ENCODE peak calls at places on chromosomes 16 and 17, in nine cellular contexts. D is BJ, H is WERI-Rb-1, K is AG09309, U is GM12878, X is ascending aorta, S is cardiac muscle cell, Z is left ventricle myocardium inferior, G is GM23338. L is an unnamed sample.

GRCh38 chr17:44081681-44082080 is 11.1 kb downstream of the G6PC3 start:
- DNase-seq in X (no peak), D (no peak), H (no peak), Z (no peak), U (no peak), G (no peak), S (no peak), K (no peak), L (no peak)

GRCh38 chr16:87968541-87968940 is 17.3 kb downstream of the BANP start:
- DNase-seq in U (no peak), K (no peak), X (no peak), S (no peak), D (no peak), G (no peak), H (no peak), Z (no peak), L (peak; percentile 67)

GRCh38 chr16:25912321-25912720 is 220.6 kb downstream of the HS3ST4 start:
- DNase-seq in X (no peak), D (no peak), Z (no peak), G (no peak), U (no peak), S (no peak), H (no peak), K (no peak), L (no peak)

GRCh38 chr16:54538241-54538640 is 251.7 kb upstream of the IRX3 start:
- DNase-seq in Z (no peak), D (no peak), G (no peak), H (no peak), K (no peak), X (no peak), U (no peak), S (no peak), L (no peak)

GRCh38 chr16:84055801-84056634 is 13.4 kb upstream of the SLC38A8 start:
- DNase-seq in K (no peak), S (no peak), U (no peak), Z (no peak), D (no peak), H (no peak), X (no peak), G (no peak), L (no peak)

GRCh38 chr17:77742579-77742978 is 215.9 kb upstream of the TNRC6C start:
- DNase-seq in Z (no peak), D (no peak), S (no peak), K (no peak), X (no peak), U (no peak), G (no peak), H (no peak), L (no peak)

GRCh38 chr17:74282587-74283370 is 8.7 kb downstream of the DNAI2 start:
- DNase-seq in X (no peak), U (peak; percentile 69), D (no peak), G (no peak), H (no peak), K (no peak), S (no peak), Z (no peak), L (peak; percentile 7)

GRCh38 chr16:85330694-85331188 is 218.5 kb upstream of the CIBAR2 start:
- DNase-seq in X (no peak), Z (no peak), U (no peak), G (peak; percentile 96), H (peak; percentile 57), S (peak; percentile 81), D (peak; percentile 44), K (peak; percentile 81), L (peak; percentile 94)

GRCh38 chr17:1713878-1714487 is 3.8 kb upstream of the TLCD2 start:
- DNase-seq in K (no peak), D (no peak), G (peak; percentile 92), S (peak; percentile 70), Z (no peak), X (no peak), H (peak; percentile 82), U (no peak), L (peak; percentile 47)

GRCh38 chr16:1973461-1974156 is 1.8 kb downstream of the TBL3 start:
- DNase-seq in X (no peak), K (no peak), S (no peak), D (no peak), Z (no peak), H (no peak), U (no peak), G (no peak), L (no peak)

GRCh38 chr17:43983196-43983514 is 21.3 kb upstream of the NAGS start:
- DNase-seq in Z (no peak), U (no peak), X (no peak), S (no peak), H (no peak), K (no peak), D (no peak), G (no peak), L (no peak)

GRCh38 chr16:17556276-17557052 is 85.7 kb upstream of the XYLT1 start:
- DNase-seq in G (peak; percentile 77), D (no peak), H (peak; percentile 14), S (peak; percentile 44), X (no peak), U (no peak), K (no peak), Z (no peak), L (peak; percentile 27)
- TF ChIP-seq CTCF in G (peak; percentile 81), D (peak; percentile 73), H (peak; percentile 71), S (peak; percentile 51), X (no peak), U (peak; percentile 62), K (peak; percentile 67), Z (peak; percentile 60), L (peak; percentile 65)

DNA sequence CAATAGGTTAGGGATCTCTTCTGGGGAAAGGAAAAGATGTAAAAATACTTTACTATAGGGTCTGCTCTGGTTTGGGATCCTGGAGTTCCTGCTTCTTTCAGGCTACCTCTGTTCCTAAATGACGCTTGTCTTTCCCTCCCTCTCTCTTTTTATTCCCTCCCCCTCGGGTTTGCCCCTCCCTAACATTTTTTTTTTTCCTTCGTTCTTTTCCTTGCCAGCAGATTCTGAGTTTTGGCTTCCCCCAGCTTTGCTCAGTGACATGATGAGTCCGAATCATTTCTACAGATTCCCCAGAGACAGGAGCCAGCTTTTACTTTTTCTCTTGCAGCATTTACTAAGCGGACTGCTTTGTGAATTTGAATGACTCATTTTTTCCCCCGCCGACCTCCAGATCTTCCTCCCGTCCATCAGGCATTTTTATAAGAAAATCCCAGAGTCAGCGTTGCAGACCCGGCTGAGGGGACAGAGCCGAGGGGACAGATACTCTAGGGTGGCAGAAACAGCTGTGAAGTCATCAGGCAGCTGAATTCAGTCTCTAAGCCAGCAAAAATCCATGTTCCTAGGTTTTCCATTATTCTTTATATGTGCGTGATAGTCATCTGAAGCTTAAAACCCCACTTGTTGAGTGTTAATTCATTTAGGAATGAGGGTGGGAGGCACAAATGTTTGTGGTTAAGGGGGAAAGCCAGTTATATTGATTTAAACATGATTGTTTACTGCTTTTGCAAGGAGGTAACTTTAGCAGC is at the start of gene TMEM100:
- DNase-seq in G (peak; percentile 26), H (no peak), K (peak; percentile 63), S (no peak), U (no peak), X (no peak), D (peak; percentile 21), Z (no peak), L (peak; percentile 84)
- H3K4me3 ChIP-seq in G (peak within 1 kb of the TSS; percentile 42), H (no peak within 1 kb of the TSS), K (peak within 1 kb of the TSS; percentile 24), S (no peak within 1 kb of the TSS), U (no peak within 1 kb of the TSS), X (no peak within 1 kb of the TSS), D (peak within 1 kb of the TSS; percentile 10), Z (peak within 1 kb of the TSS; percentile 55), L (peak within 1 kb of the TSS; percentile 53)

GRCh38 chr16:63289834-63290460 is 1253.7 kb upstream of the CDH8 start:
- DNase-seq in G (peak; percentile 80), U (no peak), S (peak; percentile 75), X (no peak), D (no peak), K (no peak), Z (no peak), H (peak; percentile 43), L (peak; percentile 1)

GRCh38 chr16:63287411-63287810 is 1251.2 kb upstream of the CDH8 start:
- DNase-seq in D (no peak), U (no peak), H (no peak), K (no peak), G (no peak), S (no peak), Z (no peak), X (no peak), L (no peak)

DNA sequence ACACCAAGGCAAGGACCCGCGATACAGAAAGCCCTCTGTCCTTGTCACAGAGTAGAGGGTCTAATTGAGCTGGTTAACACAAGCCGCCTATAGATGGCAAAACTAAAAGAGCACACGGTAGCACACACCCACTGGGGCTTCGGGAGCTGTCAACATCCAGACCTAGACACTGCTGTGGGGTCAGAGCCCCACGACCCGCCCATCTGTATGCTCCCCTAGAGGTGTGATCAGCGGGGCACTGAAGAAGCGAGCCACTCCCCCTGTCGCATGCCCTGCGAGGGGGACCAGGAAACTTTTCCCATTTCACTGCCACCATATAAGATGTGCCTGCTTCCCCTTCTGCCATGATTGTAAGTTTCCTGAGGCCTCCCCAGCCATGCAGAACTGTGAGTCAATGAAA is 1255.8 kb upstream of the CDH8 start:
- DNase-seq in X (no peak), S (no peak), Z (no peak), G (no peak), D (no peak), U (no peak), K (no peak), H (no peak), L (no peak)
- TF ChIP-seq CTCF in X (no peak), S (no peak), Z (no peak), G (no peak), D (no peak), U (no peak), K (no peak), H (no peak), L (no peak)

GRCh38 chr17:76726231-76726765 is at the start of gene JMJD6:
- DNase-seq in S (peak; percentile 95), X (peak; percentile 91), Z (peak; percentile 96), H (peak; percentile 99), K (peak; percentile 85), D (peak; percentile 81), U (peak; percentile 86), G (peak; percentile 96), L (peak; percentile 98)

GRCh38 chr17:76721463-76721862 is 4.9 kb downstream of the JMJD6 start:
- DNase-seq in Z (no peak), H (no peak), G (no peak), S (no peak), U (no peak), X (no peak), K (no peak), D (no peak), L (no peak)

GRCh38 chr17:76725580-76726230 is 701 bp downstream of the JMJD6 start:
- DNase-seq in K (no peak), D (no peak), S (peak; percentile 66), Z (peak; percentile 78), G (peak; percentile 38), X (peak; percentile 60), U (no peak), H (peak; percentile 74), L (peak; percentile 72)

GRCh38 chr17:76722279-76722678 is 4.1 kb downstream of the JMJD6 start:
- DNase-seq in Z (no peak), S (no peak), X (no peak), U (no peak), G (no peak), D (no peak), K (no peak), H (no peak), L (no peak)

GRCh38 chr17:76723812-76724211 is 2.6 kb downstream of the JMJD6 start:
- DNase-seq in Z (no peak), K (no peak), X (no peak), U (no peak), S (no peak), D (no peak), H (no peak), G (no peak), L (no peak)
- H3K4me3 ChIP-seq in Z (peak overlapping the region; percentile 94), K (no peak overlapping the region), X (no peak overlapping the region), U (no peak overlapping the region), S (no peak overlapping the region), D (no peak overlapping the region), H (no peak overlapping the region), G (no peak overlapping the region), L (no peak overlapping the region)

L was measured in fibroblast of villous mesenchyme.